ENCODE peak calls at places on chromosomes 12 and 14, in six cellular contexts. U, L, J, I, P and F are unnamed samples.

GRCh38 chr12:97639702-97640101 is 177.1 kb downstream of the RMST start:
- DNase-seq in I (no peak), U (no peak), L (no peak), J (no peak), P (no peak), F (no peak)

GRCh38 chr12:98791406-98791805 is 146.3 kb downstream of the APAF1 start:
- DNase-seq in L (no peak), U (no peak), P (no peak), J (no peak), I (no peak), F (no peak)

GRCh38 chr14:75572104-75572503 is 6.3 kb upstream of the FLVCR2 start:
- DNase-seq in L (no peak), I (no peak), P (no peak), J (no peak), U (no peak), F (no peak)

GRCh38 chr12:76113800-76114757 is 29.6 kb upstream of the NAP1L1 start:
- DNase-seq in U (no peak), J (no peak), L (no peak), I (no peak), P (peak; percentile 32), F (no peak)

GRCh38 chr12:6841139-6841515 is 402 bp downstream of the GNB3 start:
- DNase-seq in L (no peak), I (no peak), U (peak; percentile 54), P (no peak), J (no peak), F (no peak)

GRCh38 chr12:26970136-26970535 is 31.9 kb downstream of the FGFR1OP2 start:
- DNase-seq in J (no peak), U (no peak), L (no peak), P (no peak), I (no peak), F (no peak)

GRCh38 chr12:125070117-125070516 is 4.9 kb downstream of the AACS start:
- DNase-seq in L (no peak), P (peak; percentile 48), J (no peak), I (no peak), U (peak; percentile 63), F (no peak)

GRCh38 chr14:83491091-83491490 is 1957.4 kb upstream of the SEL1L start:
- DNase-seq in P (no peak), L (no peak), J (no peak), U (peak; percentile 69), I (no peak), F (no peak)

GRCh38 chr14:87999282-87999681 is 5.7 kb upstream of the GPR65 start:
- DNase-seq in P (no peak), L (no peak), I (no peak), U (no peak), J (no peak), F (no peak)

GRCh38 chr12:13744566-13744965 is 236.8 kb downstream of the GRIN2B start:
- DNase-seq in J (no peak), L (no peak), I (no peak), P (no peak), U (peak; percentile 82), F (no peak)

GRCh38 chr12:6941267-6941666 is 2.3 kb upstream of the RNU7-1 start:
- DNase-seq in L (peak; percentile 61), P (no peak), J (no peak), I (no peak), U (no peak), F (peak; percentile 34)

DNA sequence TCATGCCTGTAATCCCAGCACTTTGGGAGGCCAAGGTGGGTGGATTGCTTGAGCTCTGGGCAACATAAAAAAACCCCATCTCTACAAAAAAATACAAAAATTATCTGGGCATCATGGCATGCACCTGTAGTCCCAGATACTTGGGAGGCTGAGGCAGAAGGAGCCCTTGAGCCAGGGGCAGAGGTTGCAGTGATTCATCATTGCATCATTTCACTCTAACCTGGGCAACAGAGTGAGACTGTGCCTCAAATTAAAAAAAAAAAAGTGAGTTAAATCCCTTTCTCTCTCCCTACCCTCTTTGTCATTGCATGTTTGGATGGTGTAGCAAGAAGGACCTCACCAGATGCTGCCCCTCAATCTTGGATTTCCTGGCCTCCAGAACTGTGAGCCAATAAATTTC is 209.2 kb downstream of the MSRB3 start:
- DNase-seq in L (no peak), P (no peak), J (no peak), U (no peak), I (no peak), F (no peak)
- TF ChIP-seq CTCF in L (no peak), P (no peak), J (no peak), U (no peak), I (no peak), F (no peak)

GRCh38 chr14:85532981-85533820 is 3.3 kb downstream of the FLRT2 start:
- DNase-seq in I (no peak), U (peak; percentile 66), L (peak; percentile 72), P (peak; percentile 94), J (peak; percentile 31), F (peak; percentile 61)

GRCh38 chr14:85532570-85532969 is 2.6 kb downstream of the FLRT2 start:
- DNase-seq in L (no peak), J (no peak), I (no peak), P (peak; percentile 43), U (no peak), F (no peak)

GRCh38 chr14:85530626-85531025 is 682 bp downstream of the FLRT2 start:
- DNase-seq in I (no peak), U (no peak), L (no peak), J (no peak), P (no peak), F (no peak)

GRCh38 chr14:85531141-85531593 is 1.2 kb downstream of the FLRT2 start:
- DNase-seq in I (no peak), P (peak; percentile 90), L (peak; percentile 72), U (peak; percentile 62), J (peak; percentile 28), F (peak; percentile 72)

DNA sequence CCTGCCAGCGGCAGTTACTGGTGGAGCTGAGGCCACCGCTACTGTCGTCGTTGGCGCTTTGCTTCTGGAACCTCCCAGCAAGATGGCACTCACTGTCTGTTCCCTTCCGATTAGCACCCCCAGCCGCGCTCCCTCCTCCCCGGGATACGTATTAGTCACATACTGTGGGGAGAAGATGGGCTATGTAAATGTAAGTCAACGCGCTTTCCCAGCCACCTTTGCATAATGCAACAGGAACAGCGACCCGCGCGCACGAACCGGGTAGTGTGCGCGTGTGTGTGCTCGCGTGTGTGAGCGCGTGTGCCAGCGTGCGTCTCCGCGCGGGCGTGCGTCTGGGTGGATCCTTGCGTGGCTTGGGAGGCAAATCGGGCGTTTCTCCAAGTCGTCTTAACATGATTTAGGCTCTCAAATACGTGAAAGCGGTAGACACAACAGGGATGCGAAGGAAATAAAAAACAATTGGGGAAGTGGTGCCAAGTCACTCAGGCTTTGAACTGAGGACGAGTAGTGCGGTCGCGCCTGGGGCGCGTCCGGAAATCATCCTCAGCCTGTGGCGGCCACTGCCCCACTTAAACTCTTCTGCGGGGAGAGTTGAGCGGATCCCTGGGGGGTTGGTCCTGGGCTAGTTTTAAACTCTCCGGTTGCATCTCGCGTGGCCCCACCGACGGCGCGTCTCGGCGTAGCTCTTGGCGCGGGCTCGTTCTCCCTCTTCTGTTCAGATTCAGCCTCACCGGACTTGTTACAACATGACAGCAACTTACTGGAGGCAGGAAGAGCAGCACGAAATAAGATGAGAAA is 1.8 kb downstream of the FLRT2 start:
- DNase-seq in I (no peak), U (peak; percentile 70), J (peak; percentile 26), L (peak; percentile 79), P (peak; percentile 72), F (peak; percentile 80)
- H3K4me3 ChIP-seq in I (peak overlapping the region; percentile 46), U (peak overlapping the region; percentile 84), J (peak overlapping the region; percentile 60), L (peak overlapping the region; percentile 77), P (peak overlapping the region; percentile 91), F (peak overlapping the region; percentile 35)

GRCh38 chr12:68391905-68392304 is 59.7 kb upstream of the MDM1 start:
- DNase-seq in L (no peak), P (no peak), I (no peak), J (no peak), U (no peak), F (no peak)
- TF ChIP-seq CTCF in L (no peak), P (no peak), I (no peak), J (no peak), U (no peak), F (no peak)

GRCh38 chr12:56040963-56041578 is 647 bp upstream of the RPS26 start:
- DNase-seq in L (no peak), J (no peak), I (no peak), U (peak; percentile 62), P (peak; percentile 84), F (no peak)
- H3K4me3 ChIP-seq in L (peak overlapping the region; percentile 93), J (peak overlapping the region; percentile 74), I (peak overlapping the region; percentile 89), U (peak overlapping the region; percentile 47), P (peak overlapping the region; percentile 73), F (peak overlapping the region; percentile 75)

GRCh38 chr12:121513464-121514183 is 67.2 kb downstream of the KDM2B start:
- DNase-seq in L (no peak), I (no peak), P (peak; percentile 97), U (peak; percentile 82), J (peak; percentile 49), F (no peak)
- TF ChIP-seq CTCF in L (no peak), I (no peak), P (no peak), U (no peak), J (no peak), F (no peak)

GRCh38 chr14:77140343-77140936 is 1.2 kb downstream of the ZDHHC22 start:
- DNase-seq in L (no peak), U (peak; percentile 31), J (no peak), P (peak; percentile 71), I (no peak), F (no peak)
- H3K4me3 ChIP-seq in L (peak overlapping the region; percentile 64), U (peak overlapping the region; percentile 73), J (peak overlapping the region; percentile 36), P (peak overlapping the region; percentile 78), I (no peak overlapping the region), F (peak overlapping the region; percentile 17)

GRCh38 chr14:98510392-98510791 is 761.6 kb downstream of the BCL11B start:
- DNase-seq in L (no peak), P (no peak), J (no peak), I (no peak), U (no peak), F (no peak)
- TF ChIP-seq CTCF in L (no peak), P (no peak), J (no peak), I (no peak), U (no peak), F (no peak)